ENCODE peak calls at places on chromosome 6, in five cellular contexts. A is mesendoderm, P is transverse colon, J is left ventricle myocardium inferior, N is K562. Q is an unnamed sample.

GRCh38 chr6:122289721-122290501 is 109.5 kb upstream of the HSF2 start:
- DNase-seq in A (peak; percentile 66), P (no peak), J (no peak), N (no peak), Q (no peak)

GRCh38 chr6:82461536-82461935 is 97.9 kb downstream of the TPBG start:
- DNase-seq in N (no peak), J (no peak), A (no peak), P (no peak), Q (no peak)

GRCh38 chr6:140437619-140438345 is 1063.3 kb upstream of the CITED2 start:
- DNase-seq in P (no peak), J (no peak), N (no peak), A (no peak), Q (no peak)

GRCh38 chr6:104688283-104688969 is 171.3 kb downstream of the HACE1 start:
- DNase-seq in N (no peak), A (no peak), J (no peak), P (no peak), Q (no peak)

GRCh38 chr6:75480425-75480824 is 13.2 kb downstream of the FILIP1 start:
- DNase-seq in N (no peak), J (no peak), P (no peak), A (no peak), Q (no peak)

GRCh38 chr6:125780540-125781306 is 10.0 kb upstream of the NCOA7 start:
- DNase-seq in P (peak; percentile 58), A (peak; percentile 81), N (peak; percentile 53), J (peak; percentile 45), Q (peak; percentile 63)

GRCh38 chr6:5157744-5158143 is 72.6 kb downstream of the PPP1R3G start:
- DNase-seq in A (no peak), J (no peak), P (no peak), N (no peak), Q (no peak)

GRCh38 chr6:97423190-97423589 is 140.2 kb upstream of the MMS22L start:
- DNase-seq in J (no peak), N (no peak), P (no peak), A (no peak), Q (no peak)

GRCh38 chr6:108114861-108115597 is 40.5 kb upstream of the OSTM1 start:
- DNase-seq in P (peak; percentile 31), J (peak; percentile 64), A (peak; percentile 85), N (no peak), Q (peak; percentile 67)

GRCh38 chr6:27805347-27805746 is 106.8 kb downstream of the OR2B2 start:
- DNase-seq in J (no peak), P (no peak), A (no peak), N (no peak), Q (no peak)

GRCh38 chr6:20221448-20221847 is 9.2 kb upstream of the MBOAT1 start:
- DNase-seq in A (no peak), J (no peak), N (no peak), P (no peak), Q (no peak)

GRCh38 chr6:11389977-11390376 is 147.6 kb upstream of the TMEM170B start:
- DNase-seq in A (peak; percentile 41), N (no peak), J (no peak), P (no peak), Q (peak; percentile 34)

GRCh38 chr6:54847799-54848597 is 1.4 kb downstream of the FAM83B start:
- DNase-seq in N (no peak), A (peak; percentile 30), J (no peak), P (no peak), Q (no peak)

GRCh38 chr6:108365488-108365887 is 70.6 kb downstream of the AFG1L start:
- DNase-seq in N (no peak), J (no peak), P (no peak), A (no peak), Q (no peak)

GRCh38 chr6:41200296-41200900 is 551 bp downstream of the TREML2 start:
- DNase-seq in J (no peak), P (peak; percentile 29), A (peak; percentile 79), N (no peak), Q (peak; percentile 54)

GRCh38 chr6:114142256-114142655 is 171.3 kb upstream of the HDAC2 start:
- DNase-seq in N (no peak), A (no peak), P (no peak), J (no peak), Q (no peak)

GRCh38 chr6:127968394-127968793 is 67.5 kb upstream of the THEMIS start:
- DNase-seq in P (no peak), J (no peak), N (no peak), A (no peak), Q (no peak)

GRCh38 chr6:11358904-11359840 is 126.7 kb upstream of the NEDD9 start:
- DNase-seq in N (no peak), J (no peak), P (no peak), A (no peak), Q (no peak)

GRCh38 chr6:50853924-50854323 is 35.3 kb downstream of the TFAP2B start:
- DNase-seq in N (no peak), P (no peak), A (no peak), J (no peak), Q (no peak)

GRCh38 chr6:116633685-116634084 is 17.4 kb downstream of the RSPH4A start:
- DNase-seq in A (peak; percentile 63), J (no peak), P (no peak), N (no peak), Q (peak; percentile 40)

GRCh38 chr6:159168536-159169192 is 536 bp upstream of the FNDC1 start:
- DNase-seq in N (peak; percentile 41), A (peak; percentile 87), P (peak; percentile 24), J (peak; percentile 47), Q (no peak)

GRCh38 chr6:65760285-65760684 is 53.3 kb upstream of the EYS start:
- DNase-seq in P (no peak), J (no peak), N (no peak), A (peak; percentile 27), Q (no peak)

GRCh38 chr6:17490724-17491123 is 97.3 kb downstream of the CAP2 start:
- DNase-seq in P (no peak), J (no peak), A (no peak), N (no peak), Q (no peak)

GRCh38 chr6:31821301-31822037 is 6.1 kb upstream of the HSPA1B start:
- DNase-seq in A (peak; percentile 79), N (peak; percentile 70), J (peak; percentile 81), P (peak; percentile 95), Q (peak; percentile 57)

GRCh38 chr6:131914967-131915751 is 36.0 kb downstream of the CCN2 start:
- DNase-seq in N (peak; percentile 59), A (peak; percentile 84), P (peak; percentile 74), J (peak; percentile 19), Q (peak; percentile 83)

GRCh38 chr6:32187009-32187709 is 2.8 kb downstream of the PBX2 start:
- DNase-seq in J (no peak), A (no peak), N (no peak), P (no peak), Q (no peak)

GRCh38 chr6:378090-378957 is 13.2 kb upstream of the IRF4 start:
- DNase-seq in J (no peak), P (no peak), N (no peak), A (no peak), Q (no peak)

GRCh38 chr6:132128424-132128823 is 177.3 kb upstream of the CCN2 start:
- DNase-seq in A (no peak), J (no peak), N (no peak), P (no peak), Q (no peak)

GRCh38 chr6:35833534-35833933 is 28.4 kb downstream of the LHFPL5 start:
- DNase-seq in A (no peak), J (no peak), N (no peak), P (no peak), Q (no peak)

GRCh38 chr6:37819802-37820712 is 530 bp downstream of the ZFAND3 start:
- DNase-seq in J (peak; percentile 60), P (peak; percentile 42), N (no peak), A (peak; percentile 79), Q (peak; percentile 77)

GRCh38 chr6:15663057-15663638 is 320 bp upstream of the DTNBP1 start:
- DNase-seq in P (no peak), N (no peak), J (no peak), A (peak; percentile 78), Q (no peak)

GRCh38 chr6:169752074-169752623 is 727 bp downstream of the ERMARD start:
- DNase-seq in P (no peak), J (no peak), A (peak; percentile 79), N (no peak), Q (no peak)

GRCh38 chr6:33989016-33989854 is 156.7 kb downstream of the GRM4 start:
- DNase-seq in P (no peak), A (no peak), N (no peak), J (no peak), Q (peak; percentile 2)

GRCh38 chr6:74459260-74459659 is 746.6 kb downstream of the COL12A1 start:
- DNase-seq in P (no peak), N (no peak), J (no peak), A (no peak), Q (no peak)
- H3K4me3 ChIP-seq in P (no peak overlapping the region), N (no peak overlapping the region), J (no peak overlapping the region), A (no peak overlapping the region), Q (no peak overlapping the region)

GRCh38 chr6:167934426-167934864 is 63.0 kb upstream of the KIF25 start:
- DNase-seq in N (no peak), P (peak; percentile 31), A (peak; percentile 35), J (no peak), Q (no peak)
- H3K27ac ChIP-seq in N (no peak overlapping the region), P (peak overlapping the region; percentile 83), A (no peak overlapping the region), J (peak overlapping the region; percentile 82), Q (no peak overlapping the region)

GRCh38 chr6:53361549-53362031 is 12.8 kb upstream of the ELOVL5 start:
- DNase-seq in J (no peak), P (no peak), N (no peak), A (peak; percentile 29), Q (peak; percentile 53)

GRCh38 chr6:53358440-53359087 is 9.8 kb upstream of the ELOVL5 start:
- DNase-seq in P (no peak), A (no peak), J (no peak), N (no peak), Q (no peak)

GRCh38 chr6:53359843-53360834 is 11.4 kb upstream of the ELOVL5 start:
- DNase-seq in J (no peak), P (no peak), A (peak; percentile 69), N (no peak), Q (no peak)

GRCh38 chr6:53359088-53359842 is 10.5 kb upstream of the ELOVL5 start:
- DNase-seq in A (peak; percentile 99), P (peak; percentile 94), J (peak; percentile 97), N (peak; percentile 99), Q (peak; percentile 96)

GRCh38 chr6:53357576-53358343 is 9.0 kb upstream of the ELOVL5 start:
- DNase-seq in N (no peak), A (no peak), P (no peak), J (no peak), Q (no peak)
- H3K4me3 ChIP-seq in N (no peak overlapping the region), A (no peak overlapping the region), P (no peak overlapping the region), J (no peak overlapping the region), Q (no peak overlapping the region)

GRCh38 chr6:56692586-56693245 is 50.0 kb upstream of the DST start:
- DNase-seq in P (no peak), N (no peak), J (no peak), A (no peak), Q (no peak)
- H3K27ac ChIP-seq in P (peak overlapping the region; percentile 93), N (no peak overlapping the region), J (peak overlapping the region; percentile 90), A (no peak overlapping the region), Q (peak overlapping the region; percentile 73)

GRCh38 chr6:24918641-24919403 is 16.9 kb downstream of the RIPOR2 start:
- DNase-seq in P (no peak), J (no peak), A (peak; percentile 84), N (no peak), Q (no peak)
- H3K4me3 ChIP-seq in P (no peak overlapping the region), J (no peak overlapping the region), A (no peak overlapping the region), N (no peak overlapping the region), Q (no peak overlapping the region)

GRCh38 chr6:3406362-3406809 is 50.5 kb downstream of the SLC22A23 start:
- DNase-seq in J (no peak), N (no peak), P (no peak), A (no peak), Q (no peak)
- H3K27ac ChIP-seq in J (no peak overlapping the region), N (peak overlapping the region; percentile 69), P (peak overlapping the region; percentile 85), A (no peak overlapping the region), Q (peak overlapping the region; percentile 51)